ENCODE peak calls at places on chromosomes 6 and 20, in seven cellular contexts. J is psoas muscle, T is pancreas, D is DND-41, B is colonic mucosa, Q is stomach, K is cardiac muscle cell. N is an unnamed sample.
A peak's percentile ranks its signal among the peaks of the same experiment; 100 is the strongest.

GRCh38 chr6:88914180-88914579 is 49.2 kb downstream of the RNGTT start:
- DNase-seq in J (no peak), T (no peak), D (no peak), B (no peak), Q (no peak), K (no peak), N (no peak)

GRCh38 chr6:138455746-138456392 is 43.4 kb downstream of the NHSL1 start:
- DNase-seq in J (no peak), T (no peak), D (no peak), B (no peak), Q (no peak), K (no peak), N (no peak)

GRCh38 chr6:36625161-36625919 is 31.2 kb downstream of the SRSF3 start:
- DNase-seq in J (no peak), T (peak; percentile 16), D (no peak), B (peak; percentile 29), Q (peak; percentile 24), K (no peak), N (peak; percentile 34)

GRCh38 chr6:143299253-143300166 is 151.0 kb downstream of the ADAT2 start:
- DNase-seq in J (no peak), T (no peak), D (no peak), B (no peak), Q (no peak), K (no peak), N (no peak)

GRCh38 chr20:16104783-16105182 is 468.5 kb downstream of the KIF16B start:
- DNase-seq in J (no peak), T (no peak), D (no peak), B (no peak), Q (no peak), K (no peak), N (no peak)

GRCh38 chr20:15767636-15768369 is 805.4 kb downstream of the KIF16B start:
- DNase-seq in J (no peak), T (no peak), D (no peak), B (no peak), Q (no peak), K (no peak), N (no peak)

GRCh38 chr20:64037199-64037497 is 1.2 kb downstream of the C20orf204 start:
- DNase-seq in J (no peak), T (no peak), D (no peak), B (no peak), Q (no peak), K (no peak), N (no peak)

GRCh38 chr6:7730852-7731251 is 5.0 kb downstream of the BMP6 start:
- DNase-seq in J (no peak), T (no peak), D (no peak), B (no peak), Q (no peak), K (no peak), N (no peak)

GRCh38 chr6:40276176-40276575 is 311.0 kb downstream of the LRFN2 start:
- DNase-seq in J (no peak), T (no peak), D (no peak), B (no peak), Q (peak; percentile 45), K (no peak), N (no peak)

GRCh38 chr6:17448165-17448564 is 54.8 kb downstream of the CAP2 start:
- DNase-seq in J (no peak), T (no peak), D (no peak), B (no peak), Q (no peak), K (no peak), N (peak; percentile 13)

GRCh38 chr20:23021541-23021940 is 13.6 kb upstream of the SSTR4 start:
- DNase-seq in J (no peak), T (no peak), D (no peak), B (no peak), Q (no peak), K (no peak), N (no peak)

GRCh38 chr20:8853805-8854338 is 215.0 kb upstream of the PLCB4 start:
- DNase-seq in J (no peak), T (no peak), D (peak; percentile 28), B (peak; percentile 37), Q (no peak), K (peak; percentile 77), N (peak; percentile 12)

GRCh38 chr20:35956616-35957015 is 2.3 kb upstream of the SCAND1 start:
- DNase-seq in J (no peak), T (no peak), D (no peak), B (no peak), Q (no peak), K (no peak), N (no peak)

GRCh38 chr20:39165099-39165498 is 203.0 kb downstream of the DHX35 start:
- DNase-seq in J (no peak), T (no peak), D (no peak), B (no peak), Q (no peak), K (no peak), N (no peak)

GRCh38 chr6:5095236-5095635 is 10.1 kb downstream of the PPP1R3G start:
- DNase-seq in J (no peak), T (no peak), D (no peak), B (no peak), Q (no peak), K (no peak), N (no peak)

GRCh38 chr20:57346477-57346876 is 4.6 kb upstream of the RAE1 start:
- DNase-seq in J (peak; percentile 77), T (peak; percentile 86), D (peak; percentile 76), B (peak; percentile 81), Q (peak; percentile 79), K (peak; percentile 87), N (peak; percentile 90)

GRCh38 chr6:127119361-127120108 is 1.1 kb downstream of the RSPO3 start:
- DNase-seq in J (peak; percentile 55), T (peak; percentile 61), D (no peak), B (no peak), Q (peak; percentile 25), K (peak; percentile 42), N (peak; percentile 18)

GRCh38 chr20:56625837-56626236 is 3.3 kb upstream of the TFAP2C start:
- DNase-seq in J (no peak), T (no peak), D (no peak), B (no peak), Q (no peak), K (no peak), N (no peak)

GRCh38 chr20:46071573-46071972 is 18.2 kb downstream of the NCOA5 start:
- DNase-seq in J (no peak), T (no peak), D (no peak), B (no peak), Q (no peak), K (no peak), N (no peak)

GRCh38 chr6:158894192-158894591 is 75.0 kb upstream of the EZR start:
- DNase-seq in J (no peak), T (no peak), D (no peak), B (no peak), Q (no peak), K (no peak), N (no peak)

GRCh38 chr6:82144007-82144851 is 103.3 kb downstream of the IBTK start:
- DNase-seq in J (no peak), T (no peak), D (no peak), B (no peak), Q (no peak), K (peak; percentile 37), N (no peak)

DNA sequence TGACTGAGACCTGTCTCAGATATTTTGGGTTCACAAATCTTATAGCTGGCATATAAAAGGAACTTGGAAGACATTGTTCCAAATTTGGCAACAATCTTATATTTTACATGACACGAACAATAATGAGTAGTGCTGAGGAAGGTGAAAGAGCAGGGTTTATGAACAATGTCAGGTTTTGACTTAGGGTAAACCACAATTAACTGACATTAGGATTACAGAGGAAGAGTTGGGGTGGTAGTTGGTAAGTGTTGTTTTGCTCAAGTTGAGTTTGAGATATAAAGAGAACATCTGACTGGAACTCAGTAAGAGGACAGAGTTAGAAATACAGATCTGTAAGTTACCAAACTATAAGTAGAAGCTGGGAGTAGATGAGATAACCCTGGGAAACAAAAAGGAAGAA is 15.2 kb downstream of the RTN4IP1 start:
- DNase-seq in J (no peak), T (no peak), D (no peak), B (no peak), Q (no peak), K (no peak), N (no peak)
- H3K4me1 ChIP-seq in J (peaks cover 10% of the 10 kb centered on the region), T (no peaks in the 10 kb centered on the region), D (no peaks in the 10 kb centered on the region), B (no peaks in the 10 kb centered on the region), Q (no peaks in the 10 kb centered on the region), K (peaks cover 13% of the 10 kb centered on the region), N (peaks cover 4% of the 10 kb centered on the region)

DNA sequence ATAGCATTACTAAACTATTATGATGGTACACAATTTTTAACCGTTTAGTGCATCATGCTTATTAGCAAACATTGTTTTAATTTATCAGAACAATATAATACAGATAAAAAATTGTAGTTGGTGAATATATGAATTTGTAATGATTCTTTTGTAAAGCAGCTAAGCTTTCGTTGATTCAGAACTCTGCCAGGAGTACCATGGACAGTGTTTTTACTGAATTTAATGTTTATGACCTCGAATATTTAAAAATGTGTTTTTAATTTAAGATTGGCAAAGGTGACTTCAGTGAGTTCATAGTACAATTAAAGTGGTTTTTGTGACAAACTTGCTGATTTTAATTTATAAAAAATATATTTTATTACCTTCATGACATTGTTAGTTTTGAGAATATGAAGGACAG is 10.0 kb downstream of the AFDN start:
- DNase-seq in J (no peak), T (no peak), D (no peak), B (no peak), Q (no peak), K (no peak), N (no peak)
- H3K4me1 ChIP-seq in J (peaks cover 11% of the 10 kb centered on the region), T (peaks cover 54% of the 10 kb centered on the region), D (no peaks in the 10 kb centered on the region), B (peaks cover 4% of the 10 kb centered on the region), Q (peaks cover 25% of the 10 kb centered on the region), K (peaks cover 55% of the 10 kb centered on the region), N (peaks cover 46% of the 10 kb centered on the region)

GRCh38 chr20:54193817-54194216 is 14.1 kb upstream of the PFDN4 start:
- DNase-seq in J (no peak), T (no peak), D (no peak), B (no peak), Q (no peak), K (no peak), N (no peak)

GRCh38 chr20:54197621-54198604 is 10.0 kb upstream of the PFDN4 start:
- DNase-seq in J (no peak), T (no peak), D (no peak), B (no peak), Q (no peak), K (no peak), N (peak; percentile 35)

GRCh38 chr20:54195483-54196472 is 12.1 kb upstream of the PFDN4 start:
- DNase-seq in J (no peak), T (no peak), D (no peak), B (no peak), Q (no peak), K (no peak), N (no peak)

GRCh38 chr20:54199283-54199682 is 8.6 kb upstream of the PFDN4 start:
- DNase-seq in J (no peak), T (no peak), D (no peak), B (no peak), Q (no peak), K (no peak), N (no peak)

GRCh38 chr20:54194724-54195438 is 13.0 kb upstream of the PFDN4 start:
- DNase-seq in J (no peak), T (no peak), D (no peak), B (no peak), Q (no peak), K (no peak), N (no peak)
- H3K4me1 ChIP-seq in J (no peaks in the 10 kb centered on the region), T (no peaks in the 10 kb centered on the region), D (no peaks in the 10 kb centered on the region), B (no peaks in the 10 kb centered on the region), Q (no peaks in the 10 kb centered on the region), K (no peaks in the 10 kb centered on the region), N (no peaks in the 10 kb centered on the region)

DNA sequence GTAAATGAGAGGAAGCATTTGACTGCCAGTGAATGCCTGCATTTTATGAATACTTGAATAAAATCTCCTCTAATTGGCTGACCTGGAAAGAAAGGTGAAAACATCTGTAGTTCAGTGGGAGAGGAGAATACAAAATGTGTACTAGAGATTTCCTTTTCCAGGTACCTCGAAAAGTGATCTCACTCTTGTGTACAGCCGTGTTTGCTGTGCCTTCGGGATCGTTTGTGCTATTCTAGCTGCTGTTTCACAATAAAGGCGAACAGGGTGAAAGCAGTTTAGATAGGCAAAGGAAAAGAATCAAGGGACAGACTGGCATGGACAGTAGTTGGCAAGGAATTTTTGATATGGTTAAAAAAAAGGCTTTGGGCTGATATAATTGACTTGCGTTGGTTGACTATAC is 112.3 kb downstream of the ARID1B start:
- DNase-seq in J (no peak), T (no peak), D (no peak), B (no peak), Q (no peak), K (no peak), N (no peak)
- H3K4me1 ChIP-seq in J (peaks cover 57% of the 10 kb centered on the region), T (peaks cover 21% of the 10 kb centered on the region), D (no peaks in the 10 kb centered on the region), B (no peaks in the 10 kb centered on the region), Q (peaks cover 10% of the 10 kb centered on the region), K (peaks cover 20% of the 10 kb centered on the region), N (peaks cover 27% of the 10 kb centered on the region)

N was measured in thyroid gland.